ENCODE peak calls at places on chromosome 14, in four cellular contexts. C is sigmoid colon; W is tibial artery; K is CD8-positive, alpha-beta memory T cell. B is an unnamed sample.
A peak's percentile ranks its signal among the peaks of the same experiment; 100 is the strongest.

GRCh38 chr14:79265366-79265765 is 945.9 kb downstream of the DIO2 start:
- DNase-seq in C (no peak), W (no peak), K (no peak), B (no peak)

GRCh38 chr14:74608959-74609611 is 3.0 kb downstream of the LTBP2 start:
- DNase-seq in C (peak; percentile 88), W (peak; percentile 92), K (peak; percentile 78), B (no peak)

GRCh38 chr14:92409069-92409468 is 86.1 kb downstream of the SLC24A4 start:
- DNase-seq in C (peak; percentile 81), W (no peak), K (no peak), B (no peak)

GRCh38 chr14:55052259-55052930 is 948 bp downstream of the MAPK1IP1L start:
- DNase-seq in C (no peak), W (no peak), K (no peak), B (no peak)

GRCh38 chr14:99654235-99655000 is 9.5 kb downstream of the HHIPL1 start:
- DNase-seq in C (peak; percentile 90), W (peak; percentile 79), K (no peak), B (no peak)

GRCh38 chr14:81551471-81551870 is 17.8 kb upstream of the SEL1L start:
- DNase-seq in C (no peak), W (no peak), K (no peak), B (no peak)

GRCh38 chr14:90603336-90603735 is 206.5 kb downstream of the CALM1 start:
- DNase-seq in C (no peak), W (no peak), K (no peak), B (no peak)

GRCh38 chr14:37778135-37778943 is 182.9 kb downstream of the TTC6 start:
- DNase-seq in C (no peak), W (no peak), K (no peak), B (no peak)

GRCh38 chr14:70881549-70882174 is 25.6 kb upstream of the PCNX1 start:
- DNase-seq in C (no peak), W (no peak), K (no peak), B (no peak)

GRCh38 chr14:64748521-64748920 is 44.3 kb downstream of the PLEKHG3 start:
- DNase-seq in C (no peak), W (no peak), K (no peak), B (no peak)

GRCh38 chr14:64891839-64892375 is 12.2 kb upstream of the SPTB start:
- DNase-seq in C (no peak), W (no peak), K (peak; percentile 32), B (no peak)

GRCh38 chr14:44163946-44164345 is 343.1 kb downstream of the FSCB start:
- DNase-seq in C (no peak), W (no peak), K (no peak), B (no peak)

GRCh38 chr14:99320105-99320572 is 48.1 kb upstream of the BCL11B start:
- DNase-seq in C (no peak), W (no peak), K (peak; percentile 68), B (peak; percentile 82)

GRCh38 chr14:91374897-91375747 is 42.5 kb downstream of the CCDC88C start:
- DNase-seq in C (no peak), W (no peak), K (peak; percentile 57), B (no peak)

GRCh38 chr14:33280646-33281045 is 342.0 kb downstream of the NPAS3 start:
- DNase-seq in C (no peak), W (no peak), K (no peak), B (no peak)

GRCh38 chr14:75566321-75566720 is 12.1 kb upstream of the FLVCR2 start:
- DNase-seq in C (no peak), W (no peak), K (peak; percentile 40), B (no peak)

GRCh38 chr14:78425332-78425731 is 255.2 kb downstream of the NRXN3 start:
- DNase-seq in C (no peak), W (no peak), K (no peak), B (no peak)

GRCh38 chr14:22547948-22548750 is 40.9 kb downstream of the DAD1 start:
- DNase-seq in C (no peak), W (no peak), K (no peak), B (no peak)

GRCh38 chr14:49857427-49858003 is 4.9 kb upstream of the NEMF start:
- DNase-seq in C (no peak), W (no peak), K (no peak), B (no peak)

GRCh38 chr14:89855961-89856360 is 98.6 kb downstream of the EFCAB11 start:
- DNase-seq in C (no peak), W (no peak), K (no peak), B (no peak)

DNA sequence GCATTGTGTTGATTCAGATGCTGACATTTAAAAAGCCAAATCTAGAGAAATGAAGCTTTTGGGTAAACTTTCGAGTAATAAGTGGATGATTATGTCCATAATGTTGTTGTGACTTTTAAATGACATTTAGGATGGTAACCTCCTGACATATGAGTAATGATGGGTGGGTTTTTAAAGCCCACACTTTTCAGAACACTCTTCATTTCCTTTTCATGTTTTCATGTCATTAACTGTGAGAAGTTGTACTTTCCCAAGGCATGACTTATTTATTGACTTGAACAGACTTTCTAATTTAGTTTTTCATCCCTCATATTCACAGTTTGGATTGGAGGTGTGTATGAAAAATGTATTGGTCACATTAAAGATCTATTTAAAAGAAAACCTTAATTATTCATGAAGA is 35.5 kb downstream of the RGS6 start:
- DNase-seq in C (no peak), W (no peak), K (no peak), B (no peak)
- H3K9me3 ChIP-seq in C (no peaks in the 10 kb centered on the region), W (no peaks in the 10 kb centered on the region), K (no peaks in the 10 kb centered on the region), B (no peaks in the 10 kb centered on the region)

DNA sequence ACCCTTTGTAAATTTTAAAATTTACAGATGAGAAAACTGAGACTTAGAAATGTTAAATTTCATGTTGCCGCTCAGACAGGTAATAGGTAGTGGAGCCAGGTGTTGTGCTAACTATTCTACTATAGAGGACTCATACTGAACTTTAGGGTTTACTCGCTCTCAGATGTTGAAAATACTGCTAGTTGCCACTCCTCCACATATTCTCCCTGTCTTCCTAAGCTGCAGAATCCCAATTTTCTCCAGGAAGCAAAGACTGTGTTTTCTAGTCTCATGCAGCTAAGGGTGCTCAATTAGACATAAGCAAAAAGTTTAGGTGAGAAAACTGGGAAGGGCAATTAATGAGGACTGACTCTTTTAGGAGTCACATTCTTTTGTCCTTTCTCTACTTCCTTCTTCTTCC is 612.3 kb downstream of the KCNH5 start:
- DNase-seq in C (no peak), W (no peak), K (no peak), B (no peak)
- H3K9me3 ChIP-seq in C (peaks cover 13% of the 10 kb centered on the region), W (no peaks in the 10 kb centered on the region), K (no peaks in the 10 kb centered on the region), B (peaks cover 4% of the 10 kb centered on the region)

GRCh38 chr14:69460093-69460701 is 24.3 kb upstream of the PLEKHD1 start:
- DNase-seq in C (peak; percentile 77), W (peak; percentile 77), K (peak; percentile 24), B (no peak)

GRCh38 chr14:69464829-69465228 is 19.7 kb upstream of the PLEKHD1 start:
- DNase-seq in C (no peak), W (no peak), K (no peak), B (no peak)

GRCh38 chr14:69458350-69458749 is 26.2 kb upstream of the PLEKHD1 start:
- DNase-seq in C (no peak), W (no peak), K (no peak), B (no peak)

GRCh38 chr14:69464379-69464778 is 20.1 kb upstream of the PLEKHD1 start:
- DNase-seq in C (no peak), W (no peak), K (no peak), B (no peak)

DNA sequence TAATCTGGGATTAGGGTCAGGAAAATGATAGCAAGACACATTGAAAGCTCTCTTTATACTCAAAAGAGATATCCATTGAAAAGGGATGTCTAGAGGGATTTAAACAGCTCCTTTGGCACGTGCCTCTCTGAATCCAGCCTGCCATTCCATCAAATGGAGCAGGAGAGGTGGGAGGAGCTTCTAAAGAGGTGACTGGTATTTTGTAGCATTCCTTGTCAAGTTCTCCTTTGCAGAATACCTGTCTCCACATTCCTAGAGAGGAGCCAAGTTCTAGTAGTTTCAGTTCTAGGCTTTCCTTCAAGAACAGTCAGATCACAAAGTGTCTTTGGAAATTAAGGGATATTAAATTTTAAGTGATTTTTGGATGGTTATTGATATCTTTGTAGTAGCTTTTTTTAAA is 25.4 kb upstream of the PLEKHD1 start:
- DNase-seq in C (no peak), W (no peak), K (no peak), B (no peak)
- H3K9me3 ChIP-seq in C (no peaks in the 10 kb centered on the region), W (no peaks in the 10 kb centered on the region), K (no peaks in the 10 kb centered on the region), B (no peaks in the 10 kb centered on the region)

DNA sequence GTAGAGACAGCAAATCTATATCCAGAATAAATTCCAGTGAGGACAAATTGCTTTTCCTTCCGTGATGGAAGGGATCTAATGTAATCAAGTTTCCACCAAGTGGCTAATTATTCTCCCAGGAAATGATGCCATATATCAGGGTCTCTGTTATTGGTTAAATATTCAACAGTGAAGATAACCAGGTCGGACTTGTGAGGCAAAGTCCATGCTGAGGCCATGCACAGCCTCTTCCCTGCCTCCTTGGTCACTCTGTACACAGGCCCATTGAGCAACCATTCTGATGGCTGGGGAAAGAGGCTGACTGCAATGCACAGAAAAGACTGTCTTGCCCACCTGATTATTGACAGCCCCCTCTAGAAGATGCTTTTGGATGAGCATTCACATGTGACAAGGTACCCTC is 90.1 kb downstream of the TNFAIP2 start:
- DNase-seq in C (no peak), W (no peak), K (no peak), B (no peak)
- H3K9me3 ChIP-seq in C (peaks cover 1% of the 10 kb centered on the region), W (no peaks in the 10 kb centered on the region), K (no peaks in the 10 kb centered on the region), B (no peaks in the 10 kb centered on the region)

GRCh38 chr14:105866841-105867321 is 340.5 kb downstream of the TMEM121 start:
- DNase-seq in C (peak; percentile 55), W (no peak), K (no peak), B (no peak)

GRCh38 chr14:105865266-105865903 is 339.0 kb downstream of the TMEM121 start:
- DNase-seq in C (peak; percentile 54), W (peak; percentile 46), K (no peak), B (no peak)

GRCh38 chr14:105864651-105865265 is 338.4 kb downstream of the TMEM121 start:
- DNase-seq in C (peak; percentile 58), W (peak; percentile 62), K (no peak), B (peak; percentile 93)

GRCh38 chr14:105865904-105866840 is 339.8 kb downstream of the TMEM121 start:
- DNase-seq in C (peak; percentile 57), W (peak; percentile 53), K (no peak), B (peak; percentile 91)

GRCh38 chr14:105867961-105868599 is 341.7 kb downstream of the TMEM121 start:
- DNase-seq in C (peak; percentile 46), W (peak; percentile 53), K (no peak), B (no peak)
- H3K9me3 ChIP-seq in C (no peaks in the 10 kb centered on the region), W (no peaks in the 10 kb centered on the region), K (no peaks in the 10 kb centered on the region), B (no peaks in the 10 kb centered on the region)